ENCODE peak calls at places on chromosomes 3 and 15, in ten cellular contexts. O is neural crest cell, F is mesothelial cell of epicardium, S is brain microvascular endothelial cell, U is dorsolateral prefrontal cortex, Y is fibroblast of lung, G is GM12865, R is progenitor cell of endocrine pancreas, B is Calu3, I is GM06990. C is an unnamed sample.

GRCh38 chr3:11593318-11594034 is 50.2 kb downstream of the VGLL4 start:
- DNase-seq in O (no peak), F (no peak), S (no peak), U (no peak), Y (no peak), G (no peak), R (no peak), B (no peak), I (no peak), C (no peak)

GRCh38 chr3:64578797-64579196 is 109.0 kb downstream of the ADAMTS9 start:
- DNase-seq in O (no peak), F (no peak), S (no peak), U (no peak), Y (no peak), G (no peak), R (no peak), B (no peak), I (no peak), C (no peak)

GRCh38 chr3:153456831-153457545 is 295.0 kb downstream of the RAP2B start:
- DNase-seq in O (no peak), F (no peak), S (no peak), U (no peak), Y (no peak), G (no peak), R (no peak), B (no peak), I (no peak), C (no peak)

GRCh38 chr3:46409735-46410489 is 2.9 kb downstream of the CCRL2 start:
- DNase-seq in O (no peak), F (no peak), S (no peak), U (peak; percentile 76), Y (no peak), G (no peak), R (no peak), B (no peak), I (no peak), C (peak; percentile 31)

GRCh38 chr3:48897401-48898376 is 993 bp downstream of the SLC25A20 start:
- DNase-seq in O (no peak), F (no peak), S (no peak), U (no peak), Y (peak; percentile 7), G (peak; percentile 14), R (no peak), B (peak; percentile 13), I (no peak), C (peak; percentile 36)

GRCh38 chr3:43998841-43999805 is 242.6 kb upstream of the TOPAZ1 start:
- DNase-seq in O (peak; percentile 53), F (peak; percentile 68), S (peak; percentile 31), U (peak; percentile 80), Y (peak; percentile 69), G (peak; percentile 92), R (peak; percentile 51), B (peak; percentile 78), I (peak; percentile 77), C (peak; percentile 19)

GRCh38 chr3:136604961-136605360 is 147.2 kb downstream of the STAG1 start:
- DNase-seq in O (no peak), F (no peak), S (no peak), U (no peak), Y (no peak), G (no peak), R (no peak), B (no peak), I (no peak), C (no peak)

GRCh38 chr3:123788706-123789105 is 95.4 kb downstream of the MYLK start:
- DNase-seq in O (no peak), F (no peak), S (peak; percentile 63), U (no peak), Y (no peak), G (no peak), R (no peak), B (no peak), I (no peak), C (no peak)

GRCh38 chr3:119375106-119375505 is 80.9 kb downstream of the ARHGAP31 start:
- DNase-seq in O (no peak), F (no peak), S (no peak), U (no peak), Y (no peak), G (no peak), R (no peak), B (no peak), I (no peak), C (no peak)

GRCh38 chr3:59235221-59236012 is 185.6 kb upstream of the CFAP20DC start:
- DNase-seq in O (no peak), F (no peak), S (no peak), U (no peak), Y (no peak), G (peak; percentile 65), R (no peak), B (no peak), I (peak; percentile 70), C (peak; percentile 57)

GRCh38 chr3:171876651-171877272 is 33.6 kb downstream of the TMEM212 start:
- DNase-seq in O (no peak), F (no peak), S (peak; percentile 72), U (no peak), Y (peak; percentile 95), G (peak; percentile 17), R (no peak), B (no peak), I (no peak), C (peak; percentile 2)

GRCh38 chr3:64900916-64901903 is 213.4 kb upstream of the ADAMTS9 start:
- DNase-seq in O (no peak), F (no peak), S (no peak), U (no peak), Y (peak; percentile 61), G (no peak), R (no peak), B (no peak), I (no peak), C (no peak)

GRCh38 chr15:42120285-42120684 is 25.9 kb upstream of the PLA2G4D start:
- DNase-seq in O (no peak), F (no peak), S (no peak), U (no peak), Y (no peak), G (no peak), R (no peak), B (no peak), I (no peak), C (no peak)

GRCh38 chr3:82940124-82940523 is 1178.7 kb upstream of the GBE1 start:
- DNase-seq in O (no peak), F (no peak), S (no peak), U (peak; percentile 21), Y (no peak), G (no peak), R (no peak), B (no peak), I (no peak), C (no peak)

GRCh38 chr3:130929827-130930226 is 35.9 kb downstream of the ATP2C1 start:
- DNase-seq in O (no peak), F (no peak), S (no peak), U (no peak), Y (no peak), G (no peak), R (no peak), B (no peak), I (no peak), C (no peak)

GRCh38 chr3:97232635-97233034 is 418.2 kb downstream of the EPHA6 start:
- DNase-seq in O (no peak), F (peak; percentile 58), S (no peak), U (no peak), Y (no peak), G (no peak), R (no peak), B (peak; percentile 50), I (no peak), C (no peak)

GRCh38 chr15:100353469-100353868 is 11.7 kb upstream of the ADAMTS17 start:
- DNase-seq in O (no peak), F (no peak), S (no peak), U (no peak), Y (no peak), G (no peak), R (no peak), B (no peak), I (no peak), C (no peak)
- TF ChIP-seq CTCF in O (no peak), F (no peak), S (no peak), U (no peak), Y (no peak), G (no peak), R (no peak), B (no peak), I (no peak), C (no peak)

GRCh38 chr3:184338538-184338945 is 1.1 kb downstream of the FAM131A start:
- DNase-seq in O (no peak), F (peak; percentile 72), S (peak; percentile 79), U (peak; percentile 92), Y (peak; percentile 83), G (no peak), R (peak; percentile 28), B (no peak), I (no peak), C (peak; percentile 41)
- TF ChIP-seq CTCF in O (no peak), F (no peak), S (peak; percentile 41), U (peak; percentile 25), Y (peak; percentile 16), G (no peak), R (peak; percentile 14), B (peak; percentile 33), I (no peak), C (no peak)

DNA sequence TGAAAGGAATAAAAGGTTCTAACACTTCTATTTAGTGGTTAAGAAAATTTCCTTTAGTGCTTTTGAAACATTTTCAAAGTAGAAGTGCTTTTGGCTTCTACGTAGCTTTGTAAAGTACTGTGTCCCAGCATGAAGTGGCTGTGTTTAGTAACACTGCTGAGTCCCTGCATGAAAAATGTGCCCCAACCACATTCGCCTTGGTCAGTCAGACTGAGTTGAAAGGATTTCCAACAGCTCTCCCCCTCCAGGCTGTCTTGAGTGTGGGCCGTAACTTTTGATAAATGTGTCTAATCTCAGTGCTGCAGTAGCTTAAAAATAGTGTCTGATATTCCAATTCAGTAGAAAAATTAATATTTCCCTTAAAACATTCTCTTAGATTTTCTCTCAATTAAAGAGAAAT is 115.0 kb downstream of the NR1D2 start:
- DNase-seq in O (no peak), F (peak; percentile 41), S (peak; percentile 78), U (no peak), Y (peak; percentile 67), G (no peak), R (no peak), B (no peak), I (no peak), C (no peak)
- TF ChIP-seq CTCF in O (no peak), F (no peak), S (peak; percentile 41), U (no peak), Y (peak; percentile 6), G (no peak), R (no peak), B (no peak), I (no peak), C (no peak)

GRCh38 chr3:150523538-150523937 is 22.8 kb downstream of the SERP1 start:
- DNase-seq in O (no peak), F (no peak), S (no peak), U (no peak), Y (no peak), G (no peak), R (no peak), B (no peak), I (no peak), C (no peak)

GRCh38 chr3:150531775-150532174 is 14.5 kb downstream of the SERP1 start:
- DNase-seq in O (no peak), F (no peak), S (no peak), U (no peak), Y (no peak), G (no peak), R (no peak), B (no peak), I (no peak), C (no peak)

DNA sequence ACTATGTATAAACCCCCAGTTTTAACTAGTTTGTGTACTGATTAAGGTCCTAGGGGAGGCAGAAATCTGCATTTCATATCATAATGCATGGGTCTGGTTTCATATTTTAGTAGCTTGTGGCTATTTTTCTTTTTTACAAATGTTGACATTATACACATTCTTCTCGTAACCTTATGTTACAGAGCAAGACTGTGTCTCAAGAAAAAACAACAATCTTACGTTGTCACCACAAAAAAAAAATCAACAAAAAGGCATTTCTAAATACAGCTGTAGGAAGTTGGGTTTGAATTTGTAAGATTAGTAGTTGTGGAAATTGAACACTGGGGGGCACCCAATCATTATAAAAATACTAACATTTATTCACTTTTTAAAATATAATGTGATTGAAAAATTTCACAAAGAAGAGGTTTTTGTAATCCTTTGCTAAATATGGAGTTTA is 17.9 kb downstream of the SERP1 start:
- DNase-seq in O (no peak), F (no peak), S (no peak), U (no peak), Y (peak; percentile 67), G (peak; percentile 25), R (no peak), B (no peak), I (no peak), C (no peak)
- TF ChIP-seq CTCF in O (peak; percentile 62), F (no peak), S (peak; percentile 21), U (peak; percentile 51), Y (peak; percentile 24), G (peak; percentile 10), R (peak; percentile 46), B (peak; percentile 39), I (no peak), C (peak; percentile 59)

C was measured in activated CD8-positive, alpha-beta T cell treated with anti-CD3 and anti-CD28 coated beads for 36 hours.